ENCODE peak calls at places on chromosomes 1 and 21, in nine cellular contexts. One of them, this sample, is unnamed.
A peak's percentile ranks its signal among the peaks of the same experiment; 100 is the strongest.

GRCh38 chr1:200526709-200527612 is 93.6 kb downstream of the KIF14 start:
- DNase-seq in foreskin fibroblast: peak; percentile 61
- DNase-seq in RWPE1: no peak
- DNase-seq in progenitor cell of endocrine pancreas: no peak
- DNase-seq in CD4-positive, alpha-beta T cell: no peak
- DNase-seq in ovary: no peak
- DNase-seq in LNCaP clone FGC: no peak
- DNase-seq in psoas muscle: no peak
- DNase-seq in nephron progenitor cell: no peak
- DNase-seq in this sample: no peak

GRCh38 chr1:16026723-16027484 is 5.1 kb downstream of the CLCNKA start:
- DNase-seq in foreskin fibroblast: no peak
- DNase-seq in RWPE1: no peak
- DNase-seq in progenitor cell of endocrine pancreas: peak; percentile 71
- DNase-seq in CD4-positive, alpha-beta T cell: peak; percentile 45
- DNase-seq in ovary: peak; percentile 67
- DNase-seq in LNCaP clone FGC: no peak
- DNase-seq in psoas muscle: peak; percentile 54
- DNase-seq in nephron progenitor cell: peak; percentile 93
- DNase-seq in this sample: peak; percentile 38

GRCh38 chr1:234751678-234752077 is 141.7 kb upstream of the IRF2BP2 start:
- DNase-seq in foreskin fibroblast: no peak
- DNase-seq in RWPE1: no peak
- DNase-seq in progenitor cell of endocrine pancreas: no peak
- DNase-seq in CD4-positive, alpha-beta T cell: no peak
- DNase-seq in ovary: no peak
- DNase-seq in LNCaP clone FGC: no peak
- DNase-seq in psoas muscle: no peak
- DNase-seq in nephron progenitor cell: no peak
- DNase-seq in this sample: no peak

GRCh38 chr1:207822602-207823451 is 71.0 kb downstream of the CD46 start:
- DNase-seq in foreskin fibroblast: peak; percentile 73
- DNase-seq in RWPE1: peak; percentile 48
- DNase-seq in progenitor cell of endocrine pancreas: no peak
- DNase-seq in CD4-positive, alpha-beta T cell: peak; percentile 72
- DNase-seq in ovary: peak; percentile 91
- DNase-seq in LNCaP clone FGC: peak; percentile 98
- DNase-seq in psoas muscle: peak; percentile 92
- DNase-seq in nephron progenitor cell: no peak
- DNase-seq in this sample: peak; percentile 67

GRCh38 chr1:157095091-157095490 is 4.5 kb downstream of the ETV3L start:
- DNase-seq in foreskin fibroblast: no peak
- DNase-seq in RWPE1: no peak
- DNase-seq in progenitor cell of endocrine pancreas: no peak
- DNase-seq in CD4-positive, alpha-beta T cell: no peak
- DNase-seq in ovary: no peak
- DNase-seq in LNCaP clone FGC: no peak
- DNase-seq in psoas muscle: no peak
- DNase-seq in nephron progenitor cell: no peak
- DNase-seq in this sample: no peak

GRCh38 chr1:163174524-163175437 is 27.9 kb downstream of the RGS5 start:
- DNase-seq in foreskin fibroblast: peak; percentile 89
- DNase-seq in RWPE1: peak; percentile 36
- DNase-seq in progenitor cell of endocrine pancreas: peak; percentile 44
- DNase-seq in CD4-positive, alpha-beta T cell: peak; percentile 1
- DNase-seq in ovary: peak; percentile 23
- DNase-seq in LNCaP clone FGC: peak; percentile 27
- DNase-seq in psoas muscle: peak; percentile 75
- DNase-seq in nephron progenitor cell: peak; percentile 73
- DNase-seq in this sample: no peak

GRCh38 chr1:4180066-4180735 is 280.1 kb upstream of the C1orf174 start:
- DNase-seq in foreskin fibroblast: no peak
- DNase-seq in RWPE1: no peak
- DNase-seq in progenitor cell of endocrine pancreas: no peak
- DNase-seq in CD4-positive, alpha-beta T cell: no peak
- DNase-seq in ovary: no peak
- DNase-seq in LNCaP clone FGC: no peak
- DNase-seq in psoas muscle: no peak
- DNase-seq in nephron progenitor cell: no peak
- DNase-seq in this sample: no peak

GRCh38 chr21:42532466-42533181 is 19.0 kb downstream of the SLC37A1 start:
- DNase-seq in foreskin fibroblast: peak; percentile 38
- DNase-seq in RWPE1: no peak
- DNase-seq in progenitor cell of endocrine pancreas: no peak
- DNase-seq in CD4-positive, alpha-beta T cell: no peak
- DNase-seq in ovary: no peak
- DNase-seq in LNCaP clone FGC: no peak
- DNase-seq in psoas muscle: peak; percentile 96
- DNase-seq in nephron progenitor cell: no peak
- DNase-seq in this sample: peak; percentile 60

GRCh38 chr21:45309541-45310381 is 22.1 kb upstream of the POFUT2 start:
- DNase-seq in foreskin fibroblast: no peak
- DNase-seq in RWPE1: no peak
- DNase-seq in progenitor cell of endocrine pancreas: no peak
- DNase-seq in CD4-positive, alpha-beta T cell: no peak
- DNase-seq in ovary: peak; percentile 45
- DNase-seq in LNCaP clone FGC: no peak
- DNase-seq in psoas muscle: peak; percentile 47
- DNase-seq in nephron progenitor cell: peak; percentile 2
- DNase-seq in this sample: no peak

GRCh38 chr1:51240096-51240495 is 4.0 kb downstream of the RNF11 start:
- DNase-seq in foreskin fibroblast: no peak
- DNase-seq in RWPE1: no peak
- DNase-seq in progenitor cell of endocrine pancreas: no peak
- DNase-seq in CD4-positive, alpha-beta T cell: no peak
- DNase-seq in ovary: no peak
- DNase-seq in LNCaP clone FGC: no peak
- DNase-seq in psoas muscle: no peak
- DNase-seq in nephron progenitor cell: no peak
- DNase-seq in this sample: no peak

GRCh38 chr1:26477446-26478152 is 5.4 kb downstream of the HMGN2 start:
- DNase-seq in foreskin fibroblast: peak; percentile 17
- DNase-seq in RWPE1: no peak
- DNase-seq in progenitor cell of endocrine pancreas: no peak
- DNase-seq in CD4-positive, alpha-beta T cell: no peak
- DNase-seq in ovary: no peak
- DNase-seq in LNCaP clone FGC: no peak
- DNase-seq in psoas muscle: no peak
- DNase-seq in nephron progenitor cell: no peak
- DNase-seq in this sample: no peak

GRCh38 chr21:38268859-38269566 is 12.2 kb downstream of the KCNJ15 start:
- DNase-seq in foreskin fibroblast: no peak
- DNase-seq in RWPE1: no peak
- DNase-seq in progenitor cell of endocrine pancreas: no peak
- DNase-seq in CD4-positive, alpha-beta T cell: no peak
- DNase-seq in ovary: no peak
- DNase-seq in LNCaP clone FGC: no peak
- DNase-seq in psoas muscle: no peak
- DNase-seq in nephron progenitor cell: no peak
- DNase-seq in this sample: no peak

GRCh38 chr1:40401427-40402201 is 28.1 kb downstream of the SMAP2 start:
- DNase-seq in foreskin fibroblast: no peak
- DNase-seq in RWPE1: no peak
- DNase-seq in progenitor cell of endocrine pancreas: no peak
- DNase-seq in CD4-positive, alpha-beta T cell: no peak
- DNase-seq in ovary: no peak
- DNase-seq in LNCaP clone FGC: no peak
- DNase-seq in psoas muscle: no peak
- DNase-seq in nephron progenitor cell: no peak
- DNase-seq in this sample: no peak

GRCh38 chr1:209318302-209319056 is 265.0 kb upstream of the CAMK1G start:
- DNase-seq in foreskin fibroblast: peak; percentile 45
- DNase-seq in RWPE1: peak; percentile 73
- DNase-seq in progenitor cell of endocrine pancreas: no peak
- DNase-seq in CD4-positive, alpha-beta T cell: no peak
- DNase-seq in ovary: no peak
- DNase-seq in LNCaP clone FGC: no peak
- DNase-seq in psoas muscle: no peak
- DNase-seq in nephron progenitor cell: no peak
- DNase-seq in this sample: no peak

GRCh38 chr1:23444596-23445390 is 20.2 kb upstream of the TCEA3 start:
- DNase-seq in foreskin fibroblast: no peak
- DNase-seq in RWPE1: no peak
- DNase-seq in progenitor cell of endocrine pancreas: no peak
- DNase-seq in CD4-positive, alpha-beta T cell: no peak
- DNase-seq in ovary: no peak
- DNase-seq in LNCaP clone FGC: no peak
- DNase-seq in psoas muscle: no peak
- DNase-seq in nephron progenitor cell: no peak
- DNase-seq in this sample: no peak

GRCh38 chr1:98698625-98699024 is 37.1 kb downstream of the SNX7 start:
- DNase-seq in foreskin fibroblast: no peak
- DNase-seq in RWPE1: no peak
- DNase-seq in progenitor cell of endocrine pancreas: no peak
- DNase-seq in CD4-positive, alpha-beta T cell: no peak
- DNase-seq in ovary: no peak
- DNase-seq in LNCaP clone FGC: no peak
- DNase-seq in psoas muscle: no peak
- DNase-seq in nephron progenitor cell: no peak
- DNase-seq in this sample: no peak

GRCh38 chr1:197093226-197093887 is 26.3 kb upstream of the F13B start:
- DNase-seq in foreskin fibroblast: no peak
- DNase-seq in RWPE1: peak; percentile 27
- DNase-seq in progenitor cell of endocrine pancreas: no peak
- DNase-seq in CD4-positive, alpha-beta T cell: no peak
- DNase-seq in ovary: no peak
- DNase-seq in LNCaP clone FGC: no peak
- DNase-seq in psoas muscle: no peak
- DNase-seq in nephron progenitor cell: no peak
- DNase-seq in this sample: no peak

GRCh38 chr1:224273651-224274050 is 56.3 kb downstream of the NVL start:
- DNase-seq in foreskin fibroblast: peak; percentile 28
- DNase-seq in RWPE1: peak; percentile 48
- DNase-seq in progenitor cell of endocrine pancreas: no peak
- DNase-seq in CD4-positive, alpha-beta T cell: no peak
- DNase-seq in ovary: no peak
- DNase-seq in LNCaP clone FGC: no peak
- DNase-seq in psoas muscle: no peak
- DNase-seq in nephron progenitor cell: no peak
- DNase-seq in this sample: no peak

GRCh38 chr1:100249155-100249536 is 488 bp downstream of the DBT start:
- DNase-seq in foreskin fibroblast: peak; percentile 18
- DNase-seq in RWPE1: no peak
- DNase-seq in progenitor cell of endocrine pancreas: no peak
- DNase-seq in CD4-positive, alpha-beta T cell: no peak
- DNase-seq in ovary: no peak
- DNase-seq in LNCaP clone FGC: no peak
- DNase-seq in psoas muscle: no peak
- DNase-seq in nephron progenitor cell: no peak
- DNase-seq in this sample: no peak

GRCh38 chr1:101567582-101568189 is 330.9 kb downstream of the S1PR1 start:
- DNase-seq in foreskin fibroblast: peak; percentile 0
- DNase-seq in RWPE1: peak; percentile 30
- DNase-seq in progenitor cell of endocrine pancreas: no peak
- DNase-seq in CD4-positive, alpha-beta T cell: peak; percentile 27
- DNase-seq in ovary: no peak
- DNase-seq in LNCaP clone FGC: no peak
- DNase-seq in psoas muscle: no peak
- DNase-seq in nephron progenitor cell: peak; percentile 50
- DNase-seq in this sample: peak; percentile 17

GRCh38 chr1:2539312-2539907 is 9.3 kb upstream of the HES5 start:
- DNase-seq in foreskin fibroblast: no peak
- DNase-seq in RWPE1: no peak
- DNase-seq in progenitor cell of endocrine pancreas: no peak
- DNase-seq in CD4-positive, alpha-beta T cell: no peak
- DNase-seq in ovary: no peak
- DNase-seq in LNCaP clone FGC: no peak
- DNase-seq in psoas muscle: no peak
- DNase-seq in nephron progenitor cell: no peak
- DNase-seq in this sample: no peak

GRCh38 chr1:94753171-94753972 is 66.8 kb upstream of the SLC44A3 start:
- DNase-seq in foreskin fibroblast: peak; percentile 21
- DNase-seq in RWPE1: no peak
- DNase-seq in progenitor cell of endocrine pancreas: no peak
- DNase-seq in CD4-positive, alpha-beta T cell: no peak
- DNase-seq in ovary: peak; percentile 71
- DNase-seq in LNCaP clone FGC: no peak
- DNase-seq in psoas muscle: no peak
- DNase-seq in nephron progenitor cell: no peak
- DNase-seq in this sample: no peak

DNA sequence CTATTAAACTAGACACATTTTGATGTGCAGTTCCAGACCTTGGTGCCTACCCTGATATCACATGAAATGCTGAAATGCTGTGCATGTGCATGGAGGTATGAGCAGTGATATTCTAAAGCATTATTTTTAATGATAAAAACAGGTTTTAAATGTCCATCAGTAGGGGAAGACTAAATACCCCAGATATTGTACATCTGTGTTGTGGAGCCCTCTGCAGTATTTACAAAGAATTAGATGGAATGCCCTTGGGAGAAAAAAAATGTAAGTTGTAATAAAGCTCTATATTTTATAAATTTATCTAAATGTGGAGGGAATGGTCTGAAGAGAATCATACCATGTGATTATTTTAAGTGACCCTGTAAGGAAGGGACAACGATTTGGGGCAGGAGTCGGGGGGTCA is 39.1 kb upstream of the IGSF5 start:
- DNase-seq in foreskin fibroblast: peak; percentile 38
- DNase-seq in RWPE1: no peak
- DNase-seq in progenitor cell of endocrine pancreas: no peak
- DNase-seq in CD4-positive, alpha-beta T cell: no peak
- DNase-seq in ovary: no peak
- DNase-seq in LNCaP clone FGC: no peak
- DNase-seq in psoas muscle: no peak
- DNase-seq in nephron progenitor cell: no peak
- DNase-seq in this sample: no peak
- TF ChIP-seq CTCF in foreskin fibroblast: peak; percentile 15
- TF ChIP-seq CTCF in RWPE1: no peak
- TF ChIP-seq CTCF in progenitor cell of endocrine pancreas: no peak
- TF ChIP-seq CTCF in CD4-positive, alpha-beta T cell: no peak
- TF ChIP-seq CTCF in ovary: no peak
- TF ChIP-seq CTCF in LNCaP clone FGC: peak; percentile 16
- TF ChIP-seq CTCF in psoas muscle: no peak
- TF ChIP-seq CTCF in nephron progenitor cell: no peak
- TF ChIP-seq CTCF in this sample: no peak

GRCh38 chr21:34582506-34583150 is 32.3 kb downstream of the RCAN1 start:
- DNase-seq in foreskin fibroblast: peak; percentile 69
- DNase-seq in RWPE1: peak; percentile 35
- DNase-seq in progenitor cell of endocrine pancreas: no peak
- DNase-seq in CD4-positive, alpha-beta T cell: no peak
- DNase-seq in ovary: no peak
- DNase-seq in LNCaP clone FGC: no peak
- DNase-seq in psoas muscle: no peak
- DNase-seq in nephron progenitor cell: peak; percentile 8
- DNase-seq in this sample: no peak
- TF ChIP-seq CTCF in foreskin fibroblast: peak; percentile 54
- TF ChIP-seq CTCF in RWPE1: no peak
- TF ChIP-seq CTCF in progenitor cell of endocrine pancreas: peak; percentile 52
- TF ChIP-seq CTCF in CD4-positive, alpha-beta T cell: no peak
- TF ChIP-seq CTCF in ovary: no peak
- TF ChIP-seq CTCF in LNCaP clone FGC: peak; percentile 34
- TF ChIP-seq CTCF in psoas muscle: peak; percentile 32
- TF ChIP-seq CTCF in nephron progenitor cell: peak; percentile 27
- TF ChIP-seq CTCF in this sample: no peak

GRCh38 chr1:19444399-19445021 is 40.8 kb downstream of the CAPZB start:
- DNase-seq in foreskin fibroblast: no peak
- DNase-seq in RWPE1: no peak
- DNase-seq in progenitor cell of endocrine pancreas: no peak
- DNase-seq in CD4-positive, alpha-beta T cell: no peak
- DNase-seq in ovary: no peak
- DNase-seq in LNCaP clone FGC: no peak
- DNase-seq in psoas muscle: no peak
- DNase-seq in nephron progenitor cell: no peak
- DNase-seq in this sample: no peak
- TF ChIP-seq CTCF in foreskin fibroblast: no peak
- TF ChIP-seq CTCF in RWPE1: no peak
- TF ChIP-seq CTCF in progenitor cell of endocrine pancreas: no peak
- TF ChIP-seq CTCF in CD4-positive, alpha-beta T cell: no peak
- TF ChIP-seq CTCF in ovary: no peak
- TF ChIP-seq CTCF in LNCaP clone FGC: no peak
- TF ChIP-seq CTCF in psoas muscle: no peak
- TF ChIP-seq CTCF in nephron progenitor cell: no peak
- TF ChIP-seq CTCF in this sample: no peak

GRCh38 chr21:27425172-27425571 is 458.3 kb upstream of the ADAMTS5 start:
- DNase-seq in foreskin fibroblast: peak; percentile 51
- DNase-seq in RWPE1: no peak
- DNase-seq in progenitor cell of endocrine pancreas: no peak
- DNase-seq in CD4-positive, alpha-beta T cell: no peak
- DNase-seq in ovary: no peak
- DNase-seq in LNCaP clone FGC: no peak
- DNase-seq in psoas muscle: no peak
- DNase-seq in nephron progenitor cell: no peak
- DNase-seq in this sample: no peak
- TF ChIP-seq CTCF in foreskin fibroblast: no peak
- TF ChIP-seq CTCF in RWPE1: no peak
- TF ChIP-seq CTCF in progenitor cell of endocrine pancreas: no peak
- TF ChIP-seq CTCF in CD4-positive, alpha-beta T cell: no peak
- TF ChIP-seq CTCF in ovary: no peak
- TF ChIP-seq CTCF in LNCaP clone FGC: peak; percentile 10
- TF ChIP-seq CTCF in psoas muscle: no peak
- TF ChIP-seq CTCF in nephron progenitor cell: no peak
- TF ChIP-seq CTCF in this sample: no peak